ENCODE peak calls at places on chromosome 1, in eight cellular contexts. V is ascending aorta, E is A549, L is left ventricle myocardium inferior, K is upper lobe of right lung, X is cardiac muscle cell, R is ovary, W is breast epithelium. D is an unnamed sample.

GRCh38 chr1:243667133-243667532 is 182.9 kb downstream of the AKT3 start:
- DNase-seq in V (no peak), E (no peak), L (no peak), K (no peak), X (no peak), R (no peak), W (no peak), D (no peak)

GRCh38 chr1:6854166-6854565 is 68.9 kb downstream of the CAMTA1 start:
- DNase-seq in V (no peak), E (no peak), L (no peak), K (no peak), X (no peak), R (no peak), W (no peak), D (no peak)

GRCh38 chr1:248757784-248758195 is 2.2 kb upstream of the LYPD8 start:
- DNase-seq in V (no peak), E (no peak), L (no peak), K (no peak), X (no peak), R (no peak), W (no peak), D (no peak)

GRCh38 chr1:119987112-119987511 is 82.3 kb downstream of the NOTCH2 start:
- DNase-seq in V (peak; percentile 68), E (peak; percentile 28), L (no peak), K (no peak), X (no peak), R (no peak), W (no peak), D (peak; percentile 64)

GRCh38 chr1:65148548-65149390 is 766 bp downstream of the AK4 start:
- DNase-seq in V (peak; percentile 71), E (peak; percentile 40), L (peak; percentile 60), K (peak; percentile 70), X (peak; percentile 71), R (peak; percentile 19), W (no peak), D (no peak)

GRCh38 chr1:21811875-21812305 is at the start of gene LDLRAD2:
- DNase-seq in V (no peak), E (no peak), L (no peak), K (no peak), X (no peak), R (no peak), W (no peak), D (no peak)

GRCh38 chr1:241311056-241311746 is 45.8 kb downstream of the RGS7 start:
- DNase-seq in V (no peak), E (no peak), L (no peak), K (no peak), X (no peak), R (no peak), W (no peak), D (no peak)

GRCh38 chr1:185670187-185670627 is 64.0 kb upstream of the HMCN1 start:
- DNase-seq in V (no peak), E (peak; percentile 50), L (no peak), K (no peak), X (peak; percentile 65), R (no peak), W (no peak), D (peak; percentile 61)

GRCh38 chr1:182299728-182300581 is 91.6 kb downstream of the GLUL start:
- DNase-seq in V (peak; percentile 66), E (no peak), L (peak; percentile 67), K (peak; percentile 66), X (no peak), R (peak; percentile 51), W (no peak), D (no peak)

GRCh38 chr1:59237905-59238304 is 59.0 kb upstream of the FGGY start:
- DNase-seq in V (no peak), E (no peak), L (no peak), K (no peak), X (no peak), R (no peak), W (no peak), D (no peak)

GRCh38 chr1:44924835-44925464 is 61.4 kb downstream of the EIF2B3 start:
- DNase-seq in V (no peak), E (peak; percentile 63), L (no peak), K (no peak), X (no peak), R (no peak), W (no peak), D (peak; percentile 64)

GRCh38 chr1:205711105-205712048 is 31.1 kb upstream of the SLC45A3 start:
- DNase-seq in V (peak; percentile 86), E (peak; percentile 80), L (no peak), K (no peak), X (peak; percentile 91), R (peak; percentile 58), W (no peak), D (peak; percentile 68)

GRCh38 chr1:209384710-209385550 is 198.6 kb upstream of the CAMK1G start:
- DNase-seq in V (no peak), E (no peak), L (no peak), K (no peak), X (no peak), R (no peak), W (no peak), D (no peak)

GRCh38 chr1:209386156-209386555 is 197.4 kb upstream of the CAMK1G start:
- DNase-seq in V (no peak), E (no peak), L (no peak), K (no peak), X (no peak), R (no peak), W (no peak), D (no peak)

GRCh38 chr1:209383422-209383821 is 200.1 kb upstream of the CAMK1G start:
- DNase-seq in V (no peak), E (no peak), L (no peak), K (no peak), X (no peak), R (no peak), W (no peak), D (no peak)

GRCh38 chr1:209382701-209383100 is 200.8 kb upstream of the CAMK1G start:
- DNase-seq in V (no peak), E (no peak), L (no peak), K (no peak), X (no peak), R (no peak), W (no peak), D (no peak)

DNA sequence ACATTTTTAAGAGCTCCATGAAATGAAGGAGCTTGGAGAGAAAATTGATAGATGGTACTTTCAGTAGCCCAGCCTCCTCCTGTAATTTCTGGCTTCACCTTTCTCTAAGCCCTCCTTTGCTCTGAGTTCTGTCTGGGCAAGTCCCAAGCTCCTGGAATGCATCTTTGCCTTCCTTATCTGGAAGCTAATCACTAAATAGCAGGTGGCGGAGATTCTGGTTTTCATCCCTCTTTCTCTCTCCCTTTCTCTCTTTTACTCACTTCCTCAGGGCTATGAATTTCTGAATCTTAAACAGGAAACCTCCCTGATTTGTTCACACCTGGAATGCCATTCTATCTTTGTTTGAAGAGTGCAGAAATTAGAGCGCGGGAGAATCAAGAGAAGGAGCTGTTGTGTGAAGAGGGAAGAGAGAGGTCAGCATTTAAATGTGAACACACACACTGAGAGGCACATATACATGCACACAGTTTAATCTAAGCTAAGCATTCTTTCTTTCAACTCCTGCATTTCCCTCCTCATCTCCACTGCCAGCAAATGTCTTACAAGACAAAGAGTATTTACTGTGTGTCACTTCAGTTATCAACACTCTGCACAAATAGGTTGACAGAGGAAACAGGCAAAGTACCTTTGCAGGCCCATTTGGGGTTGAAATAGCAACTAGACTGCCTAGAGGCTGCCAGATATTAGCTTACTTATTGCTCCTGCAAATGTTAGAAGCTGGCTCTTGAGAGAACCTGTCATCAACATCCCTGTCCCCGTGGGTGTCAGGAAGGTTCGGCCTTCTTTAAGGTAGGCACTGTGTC is 199.4 kb upstream of the CAMK1G start:
- DNase-seq in V (no peak), E (no peak), L (no peak), K (no peak), X (peak; percentile 26), R (no peak), W (no peak), D (no peak)
- H3K27ac ChIP-seq in V (no peak overlapping the region), E (no peak overlapping the region), L (no peak overlapping the region), K (no peak overlapping the region), X (peak overlapping the region; percentile 61), R (no peak overlapping the region), W (peak overlapping the region; percentile 70), D (no peak overlapping the region)

DNA sequence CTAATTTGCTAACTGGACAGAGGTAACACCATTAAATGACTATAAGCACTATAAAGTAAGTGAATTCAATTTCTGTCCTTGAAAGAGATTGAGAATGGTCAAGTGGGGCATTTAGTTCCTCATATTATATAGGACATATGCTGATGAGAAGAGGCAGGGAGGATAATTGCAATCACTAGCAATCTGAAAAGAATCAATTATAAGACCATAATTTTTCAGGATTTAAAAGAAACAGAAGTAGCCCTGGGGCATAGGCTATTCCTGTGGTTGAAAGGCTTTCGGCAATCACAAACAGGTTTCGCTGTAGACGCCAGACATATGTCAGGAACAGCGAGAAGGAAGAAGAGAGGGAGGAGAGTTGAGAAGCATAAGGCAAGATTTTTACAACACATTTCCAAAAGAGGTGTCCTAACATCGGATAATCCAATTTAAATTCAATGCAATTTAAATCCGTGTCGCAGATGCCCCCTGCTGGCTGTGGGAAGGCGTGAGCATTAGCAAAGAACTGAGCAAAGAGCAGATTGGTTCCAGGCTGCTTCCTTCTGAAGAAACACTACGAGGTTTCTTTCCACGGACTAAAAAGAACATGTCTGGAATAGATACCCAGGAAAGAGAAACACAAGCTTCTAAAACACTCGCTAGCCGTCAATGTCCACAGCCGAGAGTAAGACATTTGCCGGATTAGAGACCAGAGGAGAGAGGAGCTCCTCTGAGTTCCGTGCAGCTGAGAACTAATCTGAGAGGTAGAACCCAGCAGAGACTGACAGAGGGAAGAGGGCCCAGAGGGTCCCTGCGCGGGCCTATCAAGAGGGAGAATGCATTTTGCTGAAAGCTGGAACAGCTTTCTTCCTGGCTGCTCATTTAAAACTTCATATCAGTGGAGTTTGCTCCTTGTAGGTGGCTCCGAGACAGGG is 27.9 kb downstream of the RGS5 start:
- DNase-seq in V (peak; percentile 82), E (peak; percentile 48), L (peak; percentile 61), K (peak; percentile 72), X (peak; percentile 74), R (peak; percentile 23), W (peak; percentile 53), D (peak; percentile 47)
- H3K4me3 ChIP-seq in V (peak overlapping the region; percentile 44), E (no peak overlapping the region), L (peak overlapping the region; percentile 25), K (no peak overlapping the region), X (no peak overlapping the region), R (no peak overlapping the region), W (no peak overlapping the region), D (no peak overlapping the region)

DNA sequence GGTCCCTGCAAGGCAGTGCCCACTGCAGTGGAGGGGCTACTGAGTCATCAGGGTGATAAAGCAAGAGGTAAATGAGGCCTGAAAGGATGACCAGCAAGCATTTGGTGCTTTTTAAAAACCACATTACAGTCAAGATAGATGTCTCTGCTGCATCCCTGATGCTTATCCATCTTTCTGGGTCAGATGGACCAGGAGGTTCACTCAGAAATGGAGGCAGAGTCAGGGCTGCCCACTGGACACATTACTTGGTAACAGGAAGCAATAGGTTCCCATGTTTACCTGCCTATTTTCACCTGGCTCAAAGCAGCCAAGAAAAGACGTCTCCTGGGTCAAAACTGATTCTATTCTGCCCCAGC is 3.6 kb downstream of the SPATA46 start:
- DNase-seq in V (peak; percentile 7), E (no peak), L (no peak), K (no peak), X (no peak), R (no peak), W (no peak), D (no peak)
- H3K4me1 ChIP-seq in V (no peaks in the 10 kb centered on the region), E (peaks cover 10% of the 10 kb centered on the region), L (peaks cover 5% of the 10 kb centered on the region), K (no peaks in the 10 kb centered on the region), X (peaks cover 16% of the 10 kb centered on the region), R (no peaks in the 10 kb centered on the region), W (no peaks in the 10 kb centered on the region), D (peaks cover 8% of the 10 kb centered on the region)

DNA sequence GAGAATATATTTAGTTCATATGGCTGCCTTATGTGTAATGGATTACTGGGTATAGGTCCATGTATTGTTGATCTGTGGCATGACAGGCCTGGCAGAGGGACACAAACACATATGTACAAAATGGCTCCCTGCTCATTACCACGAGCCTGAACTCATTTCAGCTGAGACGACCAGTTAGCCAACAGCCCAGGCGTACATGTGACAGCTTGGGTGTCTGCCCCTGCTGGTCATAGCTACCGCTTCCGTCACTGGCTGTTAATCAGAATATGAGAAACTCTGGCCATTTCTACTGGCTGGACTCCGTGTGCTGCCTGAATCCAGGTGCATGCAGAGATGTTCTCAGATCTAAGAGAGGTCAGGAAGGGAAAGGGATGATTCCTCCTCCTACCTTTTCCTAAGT is 144.4 kb downstream of the PBX1 start:
- DNase-seq in V (no peak), E (no peak), L (no peak), K (no peak), X (no peak), R (no peak), W (no peak), D (no peak)
- H3K27ac ChIP-seq in V (no peak overlapping the region), E (peak overlapping the region; percentile 56), L (peak overlapping the region; percentile 45), K (no peak overlapping the region), X (peak overlapping the region; percentile 55), R (no peak overlapping the region), W (peak overlapping the region; percentile 23), D (no peak overlapping the region)

D was measured in SJSA1.